ENCODE peak calls at places on chromosomes 7 and 10, in four cellular contexts. X is left ventricle myocardium inferior, T is GM20000, J is endodermal cell. D is an unnamed sample.

GRCh38 chr10:78903351-78903940 is 165.3 kb upstream of the ZMIZ1 start:
- DNase-seq in X (no peak), T (no peak), J (peak; percentile 21), D (no peak)

GRCh38 chr7:4726051-4726450 is 44.0 kb downstream of the FOXK1 start:
- DNase-seq in X (no peak), T (no peak), J (no peak), D (peak; percentile 24)

GRCh38 chr10:127919418-127920191 is 12.7 kb downstream of the PTPRE start:
- DNase-seq in X (no peak), T (no peak), J (peak; percentile 70), D (peak; percentile 24)

GRCh38 chr7:71414490-71414889 is 282.5 kb downstream of the GALNT17 start:
- DNase-seq in X (peak; percentile 78), T (no peak), J (peak; percentile 31), D (no peak)

GRCh38 chr7:137981668-137982067 is 20.2 kb downstream of the CREB3L2 start:
- DNase-seq in X (no peak), T (peak; percentile 56), J (no peak), D (no peak)

GRCh38 chr7:49001610-49002033 is 77.3 kb downstream of the CDC14C start:
- DNase-seq in X (no peak), T (peak; percentile 50), J (peak; percentile 89), D (peak; percentile 22)

GRCh38 chr10:62740885-62741284 is 63.6 kb upstream of the ADO start:
- DNase-seq in X (no peak), T (no peak), J (no peak), D (no peak)

GRCh38 chr7:131359136-131359776 is 31.6 kb downstream of the MKLN1 start:
- DNase-seq in X (no peak), T (no peak), J (no peak), D (no peak)

GRCh38 chr7:20188551-20188950 is 28.6 kb downstream of the MACC1 start:
- DNase-seq in X (no peak), T (no peak), J (no peak), D (no peak)

GRCh38 chr10:48266528-48266927 is 8.0 kb downstream of the FRMPD2 start:
- DNase-seq in X (no peak), T (no peak), J (no peak), D (peak; percentile 10)

GRCh38 chr10:81576336-81576735 is 298.7 kb upstream of the NRG3 start:
- DNase-seq in X (no peak), T (no peak), J (no peak), D (no peak)

GRCh38 chr10:103638948-103639347 is 145.4 kb downstream of the NEURL1 start:
- DNase-seq in X (no peak), T (no peak), J (no peak), D (no peak)

GRCh38 chr10:49398000-49398861 is 2.3 kb upstream of the DRGX start:
- DNase-seq in X (peak; percentile 55), T (peak; percentile 87), J (peak; percentile 92), D (peak; percentile 63)

GRCh38 chr10:48459270-48460147 is 145.4 kb downstream of the ARHGAP22 start:
- DNase-seq in X (no peak), T (no peak), J (peak; percentile 81), D (no peak)

GRCh38 chr10:34539533-34540315 is 275.4 kb downstream of the PARD3 start:
- DNase-seq in X (no peak), T (no peak), J (no peak), D (no peak)

GRCh38 chr7:98236366-98237185 is 15.5 kb downstream of the TECPR1 start:
- DNase-seq in X (no peak), T (no peak), J (no peak), D (no peak)

GRCh38 chr7:98235901-98236300 is 16.1 kb downstream of the TECPR1 start:
- DNase-seq in X (no peak), T (no peak), J (no peak), D (no peak)

GRCh38 chr7:98232799-98233198 is 19.2 kb downstream of the TECPR1 start:
- DNase-seq in X (no peak), T (no peak), J (no peak), D (no peak)

GRCh38 chr7:98233241-98234070 is 18.6 kb downstream of the TECPR1 start:
- DNase-seq in X (no peak), T (no peak), J (no peak), D (no peak)

GRCh38 chr7:98234429-98235147 is 17.4 kb downstream of the TECPR1 start:
- DNase-seq in X (no peak), T (no peak), J (no peak), D (no peak)
- TF ChIP-seq CTCF in X (no peak), T (no peak), J (peak; percentile 19), D (no peak)

GRCh38 chr10:23535381-23535780 is 96.5 kb downstream of the OTUD1 start:
- DNase-seq in X (no peak), T (no peak), J (no peak), D (no peak)
- TF ChIP-seq CTCF in X (no peak), T (no peak), J (peak; percentile 41), D (no peak)

DNA sequence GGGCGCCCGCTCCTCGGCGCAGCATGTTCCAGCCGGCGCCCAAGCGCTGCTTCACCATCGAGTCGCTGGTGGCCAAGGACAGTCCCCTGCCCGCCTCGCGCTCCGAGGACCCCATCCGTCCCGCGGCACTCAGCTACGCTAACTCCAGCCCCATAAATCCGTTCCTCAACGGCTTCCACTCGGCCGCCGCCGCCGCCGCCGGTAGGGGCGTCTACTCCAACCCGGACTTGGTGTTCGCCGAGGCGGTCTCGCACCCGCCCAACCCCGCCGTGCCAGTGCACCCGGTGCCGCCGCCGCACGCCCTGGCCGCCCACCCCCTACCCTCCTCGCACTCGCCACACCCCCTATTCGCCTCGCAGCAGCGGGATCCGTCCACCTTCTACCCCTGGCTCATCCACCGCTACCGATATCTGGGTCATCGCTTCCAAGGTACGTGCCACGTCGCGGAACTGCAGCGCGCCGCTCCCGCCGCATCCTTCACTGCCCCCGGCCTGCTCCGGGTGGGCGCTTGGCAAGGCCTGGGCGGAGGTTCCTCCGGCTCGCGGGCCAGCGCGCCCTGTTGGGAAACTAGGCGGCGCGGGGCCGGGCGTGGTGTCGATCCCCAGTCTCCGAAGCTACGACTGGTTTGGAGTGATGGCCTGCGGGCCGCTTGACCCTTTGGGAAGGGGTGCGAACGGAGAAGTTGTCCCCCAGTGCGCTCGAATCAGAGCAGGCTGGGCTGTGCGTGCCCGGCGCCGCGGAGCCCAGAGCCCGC is 876 bp downstream of the EMX2 start:
- DNase-seq in X (no peak), T (peak; percentile 54), J (peak; percentile 90), D (peak; percentile 53)
- TF ChIP-seq CTCF in X (no peak), T (no peak), J (peak; percentile 57), D (no peak)

DNA sequence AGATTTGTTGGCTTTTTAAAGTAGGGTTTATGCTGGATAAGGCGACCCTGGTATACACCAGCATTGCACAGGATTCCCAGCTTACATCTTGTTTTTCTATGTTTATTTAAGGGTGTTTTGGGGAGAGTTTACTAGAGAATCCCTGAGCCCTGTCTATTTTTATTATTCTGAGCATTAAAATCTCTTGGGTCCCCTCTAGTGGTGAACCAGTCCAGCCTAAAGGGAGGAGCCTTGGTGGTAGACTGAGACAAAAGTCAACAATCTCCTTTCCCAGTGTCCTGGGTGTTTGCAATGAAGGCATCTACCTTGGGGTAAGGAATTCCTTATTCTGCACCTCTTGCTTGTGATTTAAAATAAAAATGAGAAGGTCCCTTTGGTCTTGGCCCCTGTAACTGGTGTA is 38.2 kb downstream of the ANTXRL start:
- DNase-seq in X (no peak), T (no peak), J (no peak), D (no peak)
- TF ChIP-seq CTCF in X (peak; percentile 65), T (no peak), J (peak; percentile 60), D (peak; percentile 36)

DNA sequence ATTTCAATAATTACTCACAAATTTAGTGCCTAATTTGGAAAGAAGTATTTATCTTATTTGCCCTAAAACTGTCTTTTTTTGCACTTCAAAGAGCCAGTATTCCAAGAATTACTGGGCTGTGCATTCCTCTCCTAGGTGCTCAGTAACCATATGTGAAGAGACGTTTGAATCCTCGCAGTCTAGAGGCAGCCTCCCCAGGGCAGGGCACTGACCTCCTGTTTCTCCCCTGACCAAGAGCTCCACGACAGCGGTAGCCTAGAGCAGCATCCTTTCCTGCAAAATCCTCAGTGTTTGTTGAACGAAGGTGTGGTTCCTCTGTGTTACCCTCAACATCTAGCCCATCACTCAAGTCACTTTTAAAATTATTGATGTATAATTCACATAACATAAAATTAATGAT is 113.1 kb downstream of the EEPD1 start:
- DNase-seq in X (no peak), T (no peak), J (no peak), D (no peak)
- TF ChIP-seq CTCF in X (no peak), T (no peak), J (no peak), D (no peak)

GRCh38 chr10:130339911-130340310 is 203.7 kb downstream of the GLRX3 start:
- DNase-seq in X (no peak), T (no peak), J (no peak), D (no peak)
- TF ChIP-seq CTCF in X (no peak), T (no peak), J (no peak), D (no peak)

GRCh38 chr10:106711313-106711906 is 453.1 kb downstream of the SORCS1 start:
- DNase-seq in X (peak; percentile 32), T (peak; percentile 63), J (peak; percentile 89), D (peak; percentile 73)
- TF ChIP-seq CTCF in X (peak; percentile 60), T (peak; percentile 63), J (peak; percentile 93), D (peak; percentile 71)

GRCh38 chr7:121395961-121396757 is at the start of gene FAM3C:
- DNase-seq in X (peak; percentile 91), T (peak; percentile 95), J (peak; percentile 96), D (peak; percentile 90)
- TF ChIP-seq CTCF in X (peak; percentile 98), T (peak; percentile 87), J (peak; percentile 98), D (peak; percentile 86)

DNA sequence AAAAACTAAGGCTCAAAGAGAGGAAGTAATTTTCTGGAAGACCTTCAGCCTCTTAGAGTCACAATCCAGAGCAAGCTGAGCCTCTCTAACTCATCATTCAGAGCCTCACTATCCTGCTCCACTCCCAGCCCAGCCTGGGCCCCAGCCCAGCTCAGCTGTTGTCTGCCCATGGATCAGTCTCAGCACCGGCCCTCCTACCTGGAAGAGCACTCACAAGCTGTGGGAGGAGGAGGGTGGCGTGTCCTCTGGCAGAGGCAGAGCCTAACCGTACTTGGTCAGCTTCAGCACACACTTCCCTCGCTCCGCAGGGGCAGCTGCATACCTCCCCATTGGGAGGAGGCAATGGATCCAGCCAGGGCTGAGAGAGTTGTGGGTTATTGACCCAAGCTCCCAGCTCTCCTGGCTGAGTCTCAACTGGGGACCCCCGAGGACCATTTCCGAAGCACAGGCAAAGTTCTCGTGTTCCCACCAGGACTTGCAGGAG is 66.7 kb upstream of the GPR26 start:
- DNase-seq in X (no peak), T (no peak), J (no peak), D (no peak)
- TF ChIP-seq CTCF in X (no peak), T (no peak), J (no peak), D (no peak)

GRCh38 chr7:77359599-77359998 is 56.5 kb downstream of the GSAP start:
- DNase-seq in X (no peak), T (no peak), J (no peak), D (no peak)

GRCh38 chr7:77367976-77368375 is 48.2 kb downstream of the GSAP start:
- DNase-seq in X (no peak), T (no peak), J (no peak), D (no peak)

GRCh38 chr7:77360969-77361368 is 55.2 kb downstream of the GSAP start:
- DNase-seq in X (no peak), T (no peak), J (no peak), D (no peak)

GRCh38 chr7:77360104-77360503 is 56.0 kb downstream of the GSAP start:
- DNase-seq in X (no peak), T (no peak), J (no peak), D (no peak)

GRCh38 chr7:77362905-77363304 is 53.2 kb downstream of the GSAP start:
- DNase-seq in X (no peak), T (no peak), J (no peak), D (no peak)
- TF ChIP-seq CTCF in X (no peak), T (no peak), J (no peak), D (no peak)

D was measured in activated CD8-positive, alpha-beta T cell treated with anti-CD3 and anti-CD28 coated beads for 36 hours.